ENCODE peak calls at places on chromosome 17, in four cellular contexts. O is endothelial cell, T is epithelial cell of esophagus, C is transverse colon. I is an unnamed sample.

GRCh38 chr17:48441231-48441711 is 11.3 kb upstream of the SKAP1 start:
- DNase-seq in C (no peak), O (no peak), T (no peak), I (peak; percentile 22)

GRCh38 chr17:54813896-54814295 is 86.8 kb upstream of the TOM1L1 start:
- DNase-seq in T (peak; percentile 9), C (no peak), O (no peak), I (no peak)

GRCh38 chr17:80539022-80539421 is 5.6 kb upstream of the RPTOR start:
- DNase-seq in C (no peak), T (no peak), O (no peak), I (no peak)

GRCh38 chr17:22193113-22193512 is 500.8 kb downstream of the KCNJ18 start:
- DNase-seq in T (no peak), O (no peak), C (no peak), I (no peak)

GRCh38 chr17:6831662-6832263 is at the start of gene TEKT1:
- DNase-seq in O (peak; percentile 92), C (peak; percentile 65), T (peak; percentile 84), I (peak; percentile 71)

GRCh38 chr17:65001409-65002045 is 55.0 kb downstream of the GNA13 start:
- DNase-seq in C (no peak), O (no peak), T (no peak), I (no peak)

GRCh38 chr17:82231562-82232321 is 2.9 kb downstream of the SLC16A3 start:
- DNase-seq in O (peak; percentile 70), T (no peak), C (peak; percentile 83), I (peak; percentile 41)

GRCh38 chr17:38418693-38419507 is 9.4 kb upstream of the ARHGAP23 start:
- DNase-seq in C (no peak), O (no peak), T (no peak), I (no peak)

GRCh38 chr17:17819561-17819995 is 17.2 kb downstream of the SREBF1 start:
- DNase-seq in T (peak; percentile 93), C (peak; percentile 85), O (no peak), I (peak; percentile 46)

GRCh38 chr17:32331243-32332040 is 10.5 kb downstream of the C17orf75 start:
- DNase-seq in C (no peak), T (no peak), O (no peak), I (no peak)

GRCh38 chr17:80691784-80692183 is 147.1 kb downstream of the RPTOR start:
- DNase-seq in T (no peak), O (no peak), C (no peak), I (no peak)

GRCh38 chr17:77323413-77324171 is 182.8 kb downstream of the SEC14L1 start:
- DNase-seq in C (peak; percentile 33), O (no peak), T (no peak), I (no peak)

GRCh38 chr17:81234506-81234855 is 4.4 kb downstream of the TEPSIN start:
- DNase-seq in C (no peak), O (no peak), T (no peak), I (no peak)

GRCh38 chr17:77735341-77736206 is 222.9 kb upstream of the TNRC6C start:
- DNase-seq in T (no peak), C (no peak), O (no peak), I (no peak)

GRCh38 chr17:83200231-83200699 is 120.9 kb downstream of the METRNL start:
- DNase-seq in T (no peak), C (peak; percentile 63), O (peak; percentile 1), I (peak; percentile 84)

GRCh38 chr17:79045830-79046500 is 22.0 kb downstream of the C1QTNF1 start:
- DNase-seq in T (peak; percentile 74), O (peak; percentile 88), C (peak; percentile 74), I (peak; percentile 76)

GRCh38 chr17:8968503-8968902 is 3.0 kb upstream of the PIK3R5 start:
- DNase-seq in O (no peak), T (no peak), C (no peak), I (no peak)

GRCh38 chr17:8963665-8964258 is 1.7 kb downstream of the PIK3R5 start:
- DNase-seq in C (no peak), T (no peak), O (no peak), I (no peak)

GRCh38 chr17:8964801-8965393 is 610 bp downstream of the PIK3R5 start:
- DNase-seq in O (peak; percentile 7), C (no peak), T (no peak), I (no peak)

GRCh38 chr17:8965394-8966168 is at the start of gene PIK3R5:
- DNase-seq in T (peak; percentile 4), O (peak; percentile 67), C (peak; percentile 75), I (peak; percentile 71)

DNA sequence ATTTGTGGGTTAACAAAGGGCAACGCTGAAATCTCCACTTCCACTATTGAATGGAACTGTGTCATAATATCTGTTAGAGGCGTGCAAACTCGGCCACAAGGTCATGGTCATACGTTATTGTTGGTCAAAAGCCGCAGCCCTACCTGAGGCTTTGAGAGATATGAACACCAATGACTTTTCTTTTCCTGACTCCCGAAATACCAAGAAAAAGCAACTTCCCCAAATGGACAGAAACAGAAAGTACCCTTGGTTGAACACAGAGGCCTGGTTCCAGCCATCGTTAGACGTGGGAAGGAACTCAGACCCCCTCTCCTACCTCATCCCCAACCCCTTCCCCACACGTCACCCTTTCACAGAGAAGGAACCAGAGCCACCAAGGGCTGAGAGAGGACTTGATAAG is 1.4 kb upstream of the PIK3R5 start:
- DNase-seq in C (no peak), O (no peak), T (no peak), I (no peak)
- TF ChIP-seq CTCF in C (no peak), O (no peak), T (no peak), I (no peak)

DNA sequence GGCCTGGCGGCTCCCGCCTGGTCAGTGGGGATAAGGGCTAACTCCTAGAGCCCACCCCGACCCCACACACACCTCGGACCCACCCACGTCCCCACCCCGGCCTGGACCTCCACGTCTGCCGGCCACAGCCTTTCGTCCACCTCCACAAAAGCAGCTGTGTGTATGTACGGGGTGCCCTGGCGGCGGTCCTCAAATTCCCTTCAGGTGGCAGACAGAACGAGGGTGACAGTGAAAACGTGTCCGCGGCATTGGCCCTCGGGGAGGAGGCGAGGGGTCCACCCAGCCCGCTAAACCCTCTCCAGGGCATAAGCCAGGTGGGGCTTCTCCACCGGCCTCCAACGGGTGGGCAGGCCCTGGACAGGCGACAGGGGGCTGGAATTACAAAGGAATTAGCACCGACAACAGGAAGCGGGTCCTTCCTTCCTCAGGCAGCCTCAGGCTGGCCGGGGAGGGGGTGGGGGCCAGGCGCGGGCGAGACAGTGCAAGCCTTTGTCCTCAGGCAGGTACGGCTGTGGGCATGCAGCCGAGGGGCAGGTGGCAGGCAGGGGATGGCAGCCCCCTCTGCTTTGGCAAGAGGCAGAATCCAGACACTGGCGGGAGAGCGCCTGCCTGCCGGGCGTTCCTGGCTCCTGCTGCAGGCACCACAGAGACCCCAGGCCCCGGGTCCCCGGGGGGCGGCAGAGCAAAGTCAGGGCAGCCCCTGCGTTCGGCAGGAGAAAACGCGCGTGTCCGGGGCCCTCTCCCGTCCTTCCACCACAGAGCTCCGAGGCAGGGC is 12.3 kb upstream of the PITPNA start:
- DNase-seq in T (no peak), O (peak; percentile 73), C (no peak), I (no peak)
- TF ChIP-seq CTCF in T (no peak), O (no peak), C (no peak), I (no peak)

GRCh38 chr17:59519132-59519531 is 46.3 kb upstream of the DHX40 start:
- DNase-seq in O (no peak), C (no peak), T (no peak), I (no peak)

GRCh38 chr17:59525668-59526067 is 39.7 kb upstream of the DHX40 start:
- DNase-seq in T (no peak), C (no peak), O (no peak), I (no peak)

GRCh38 chr17:59521465-59522126 is 43.8 kb upstream of the DHX40 start:
- DNase-seq in T (peak; percentile 56), C (peak; percentile 75), O (peak; percentile 75), I (peak; percentile 37)

GRCh38 chr17:59516451-59516850 is 49.0 kb upstream of the DHX40 start:
- DNase-seq in C (no peak), T (no peak), O (no peak), I (no peak)

GRCh38 chr17:59520276-59520675 is 45.1 kb upstream of the DHX40 start:
- DNase-seq in C (no peak), T (no peak), O (no peak), I (no peak)
- TF ChIP-seq CTCF in C (no peak), T (no peak), O (no peak), I (no peak)

DNA sequence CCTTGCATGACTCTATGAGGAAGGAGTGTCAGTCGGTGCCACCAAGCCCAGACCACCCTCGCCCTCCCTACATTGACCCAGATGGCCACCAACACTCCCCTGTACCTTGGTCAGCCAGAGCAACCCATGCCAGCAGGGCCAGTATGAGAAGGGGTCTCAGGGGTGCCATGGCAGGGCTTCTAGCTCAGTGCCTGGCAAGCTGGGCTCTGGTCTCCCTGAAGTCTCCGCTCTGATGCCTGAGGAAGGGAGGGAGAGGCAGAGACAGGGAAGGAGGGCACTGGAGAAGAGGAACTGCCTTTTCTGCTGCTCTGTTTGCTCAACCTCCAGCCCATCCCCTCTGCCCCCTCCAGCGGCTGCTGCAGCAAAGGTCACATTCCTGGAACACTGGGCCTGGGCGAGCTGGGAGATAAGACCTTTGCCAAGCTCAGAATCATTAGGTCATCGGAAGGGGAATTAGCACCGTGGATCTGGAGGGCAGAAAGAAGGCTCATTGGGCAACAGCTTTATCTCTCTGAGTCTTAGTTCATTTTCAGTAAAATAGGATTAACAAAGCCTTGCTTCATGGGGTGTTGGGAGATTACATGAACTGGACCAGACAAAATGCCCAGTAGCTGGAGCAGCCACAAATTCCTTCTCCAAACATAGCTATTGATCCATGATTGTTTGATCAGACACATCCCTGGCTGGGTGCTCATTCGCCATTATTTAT is at the start of gene VTN:
- DNase-seq in C (no peak), T (no peak), O (no peak), I (no peak)
- TF ChIP-seq CTCF in C (no peak), T (no peak), O (no peak), I (no peak)

DNA sequence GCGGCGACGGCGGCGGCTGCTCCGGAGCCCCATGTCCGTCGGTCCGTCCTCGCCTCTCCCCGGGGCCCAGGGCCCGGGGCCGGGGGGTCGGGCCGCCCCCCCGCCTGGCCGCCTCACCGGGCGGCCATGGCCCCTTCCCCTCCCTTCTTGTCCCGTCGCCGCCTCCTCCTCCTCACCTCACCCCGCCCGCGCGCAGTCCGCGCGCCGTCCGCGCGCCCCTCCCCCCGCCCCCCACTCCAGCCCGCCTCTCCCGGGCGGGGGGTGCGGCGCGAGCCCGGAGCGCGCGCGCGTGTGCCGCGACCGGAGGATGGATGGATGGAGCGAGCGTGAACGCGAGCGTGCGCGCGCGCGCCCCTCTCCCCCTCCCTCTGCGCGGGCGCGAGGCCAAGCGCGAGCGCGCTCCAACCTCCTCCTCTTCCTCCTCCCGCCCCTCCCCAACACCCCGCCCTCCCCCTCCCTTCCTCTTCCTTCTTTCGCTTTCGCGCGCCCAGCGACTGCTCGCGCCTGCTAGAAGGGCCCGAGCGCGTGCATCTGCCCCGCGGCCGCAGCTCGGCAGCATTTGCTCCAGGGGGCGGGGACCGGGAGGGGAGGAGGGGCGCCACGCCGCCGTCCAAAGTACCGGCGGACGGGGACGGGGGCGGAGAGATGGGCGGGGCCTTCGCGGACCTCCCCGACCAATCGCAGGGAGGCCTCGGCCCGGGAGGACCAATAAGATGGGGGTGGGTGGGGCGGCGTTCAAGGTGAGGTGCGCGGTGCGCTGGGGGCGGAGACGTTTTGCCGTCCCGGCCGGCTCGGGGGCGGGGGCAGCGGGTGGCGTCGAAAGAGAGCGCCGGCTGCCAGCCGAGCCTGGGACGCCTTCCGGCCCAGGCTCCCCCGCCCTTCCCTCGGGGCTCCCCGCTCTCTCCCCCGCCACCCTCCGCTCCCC is at the start of gene ATXN7L3:
- DNase-seq in O (peak; percentile 99), C (peak; percentile 100), T (peak; percentile 99), I (peak; percentile 95)
- TF ChIP-seq CTCF in O (no peak), C (no peak), T (no peak), I (no peak)

DNA sequence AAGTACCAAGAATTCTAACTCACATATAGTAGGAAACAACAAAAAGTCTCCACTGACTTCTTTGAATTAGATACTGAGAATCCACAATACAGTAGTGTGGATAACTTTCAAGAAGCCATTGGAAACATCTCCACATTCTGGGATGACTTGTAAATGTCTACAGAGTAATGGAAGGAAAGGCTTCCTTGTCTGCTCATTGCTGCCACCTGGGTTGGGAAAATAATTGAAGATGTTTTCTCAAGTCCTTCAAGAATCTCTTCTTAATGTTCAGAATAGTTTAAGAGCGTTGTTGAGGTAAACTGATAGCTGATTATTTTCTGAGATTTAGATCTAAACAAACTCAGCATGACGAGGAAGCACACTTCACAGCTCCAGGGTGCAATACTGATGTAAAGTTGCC is 14.0 kb downstream of the CPSF4L start:
- DNase-seq in O (no peak), T (peak; percentile 26), C (no peak), I (no peak)
- TF ChIP-seq CTCF in O (no peak), T (peak; percentile 31), C (no peak), I (no peak)

I was measured in natural killer cell.